ENCODE peak calls at places on chromosomes 6 and 20, in six cellular contexts. T is epithelial cell of prostate, J is breast epithelium, E is activated gamma-delta T cell treated with Interleukin-2 at 50 U/mL for 16 hours, M is GM13977, W is progenitor cell of endocrine pancreas. F is an unnamed sample.

GRCh38 chr6:92911301-92911700 is 508.1 kb downstream of the EPHA7 start:
- DNase-seq in T (no peak), J (no peak), E (no peak), M (no peak), W (no peak), F (no peak)

GRCh38 chr6:11428351-11428750 is 109.2 kb upstream of the TMEM170B start:
- DNase-seq in T (no peak), J (no peak), E (no peak), M (no peak), W (no peak), F (no peak)

GRCh38 chr20:51665543-51666118 is 102.6 kb downstream of the ATP9A start:
- DNase-seq in T (no peak), J (no peak), E (no peak), M (no peak), W (no peak), F (no peak)

GRCh38 chr6:42177514-42178364 is 4.6 kb downstream of the GUCA1A start:
- DNase-seq in T (no peak), J (no peak), E (peak), M (no peak), W (peak), F (no peak)

GRCh38 chr20:29086938-29087337 is 2170.5 kb upstream of the DEFB115 start:
- DNase-seq in T (no peak), J (no peak), E (no peak), M (no peak), W (no peak), F (no peak)

GRCh38 chr6:50653253-50653652 is 60.1 kb upstream of the TFAP2D start:
- DNase-seq in T (no peak), J (no peak), E (no peak), M (no peak), W (no peak), F (no peak)

GRCh38 chr6:8070718-8071117 is 6.5 kb upstream of the BLOC1S5 start:
- DNase-seq in T (no peak), J (no peak), E (no peak), M (no peak), W (no peak), F (no peak)

GRCh38 chr20:50308513-50309279 is 118.1 kb downstream of the CEBPB start:
- DNase-seq in T (no peak), J (peak), E (no peak), M (no peak), W (no peak), F (peak)

GRCh38 chr6:133432021-133432989 is 191.1 kb downstream of the EYA4 start:
- DNase-seq in T (no peak), J (no peak), E (no peak), M (no peak), W (no peak), F (no peak)

GRCh38 chr6:150005761-150006651 is 19.3 kb downstream of the RAET1L start:
- DNase-seq in T (no peak), J (no peak), E (no peak), M (no peak), W (peak), F (no peak)

GRCh38 chr6:85569323-85569722 is 24.3 kb downstream of the SNX14 start:
- DNase-seq in T (no peak), J (no peak), E (no peak), M (no peak), W (no peak), F (no peak)

GRCh38 chr6:42451595-42452170 is at the start of gene TRERF1:
- DNase-seq in T (no peak), J (no peak), E (peak), M (no peak), W (peak), F (peak)

GRCh38 chr6:78611886-78612480 is 255.4 kb upstream of the IRAK1BP1 start:
- DNase-seq in T (no peak), J (no peak), E (no peak), M (no peak), W (no peak), F (no peak)

GRCh38 chr6:113901482-113901881 is 44.3 kb downstream of the MARCKS start:
- DNase-seq in T (no peak), J (no peak), E (no peak), M (no peak), W (no peak), F (peak)

GRCh38 chr6:20757761-20758160 is 223.5 kb downstream of the CDKAL1 start:
- DNase-seq in T (no peak), J (no peak), E (no peak), M (no peak), W (no peak), F (peak)

GRCh38 chr6:33414592-33415271 is 3.2 kb downstream of the CUTA start:
- DNase-seq in T (no peak), J (no peak), E (no peak), M (no peak), W (no peak), F (no peak)

GRCh38 chr6:111552241-111552744 is 53.4 kb downstream of the TRAF3IP2 start:
- DNase-seq in T (peak), J (no peak), E (no peak), M (no peak), W (peak), F (peak)

GRCh38 chr6:107360476-107360875 is 98.9 kb downstream of the PDSS2 start:
- DNase-seq in T (no peak), J (no peak), E (no peak), M (no peak), W (no peak), F (no peak)

GRCh38 chr20:63979549-63980316 is at the start of gene SAMD10:
- DNase-seq in T (no peak), J (no peak), E (peak), M (peak), W (peak), F (no peak)

GRCh38 chr20:62214067-62214466 is 6.0 kb downstream of the HRH3 start:
- DNase-seq in T (no peak), J (no peak), E (no peak), M (no peak), W (no peak), F (no peak)

GRCh38 chr6:81999270-81999669 is 246.8 kb upstream of the TENT5A start:
- DNase-seq in T (no peak), J (no peak), E (no peak), M (no peak), W (no peak), F (no peak)

GRCh38 chr20:23200914-23201313 is 114.8 kb upstream of the CD93 start:
- DNase-seq in T (no peak), J (no peak), E (no peak), M (peak), W (peak), F (peak)

GRCh38 chr6:36752886-36753506 is 55.4 kb downstream of the RAB44 start:
- DNase-seq in T (no peak), J (no peak), E (no peak), M (no peak), W (no peak), F (no peak)

GRCh38 chr20:50409495-50409894 is 100.7 kb upstream of the PTPN1 start:
- DNase-seq in T (no peak), J (no peak), E (no peak), M (no peak), W (no peak), F (no peak)

GRCh38 chr6:166156942-166157341 is 10.7 kb downstream of the TBXT start:
- DNase-seq in T (no peak), J (no peak), E (no peak), M (no peak), W (no peak), F (peak)

GRCh38 chr6:144493035-144493910 is 208.1 kb downstream of the UTRN start:
- DNase-seq in T (no peak), J (no peak), E (no peak), M (no peak), W (no peak), F (no peak)

GRCh38 chr6:33578588-33579011 is 1.5 kb downstream of the BAK1 start:
- DNase-seq in T (no peak), J (no peak), E (peak), M (no peak), W (no peak), F (no peak)

GRCh38 chr6:14818422-14818884 is 427.4 kb upstream of the JARID2 start:
- DNase-seq in T (no peak), J (no peak), E (no peak), M (no peak), W (no peak), F (no peak)

GRCh38 chr6:130935978-130936377 is 108.8 kb downstream of the SMLR1 start:
- DNase-seq in T (no peak), J (no peak), E (no peak), M (no peak), W (no peak), F (no peak)

GRCh38 chr20:62364911-62365736 is 2.0 kb downstream of the LAMA5 start:
- DNase-seq in T (no peak), J (no peak), E (no peak), M (no peak), W (no peak), F (no peak)

GRCh38 chr6:145551164-145551563 is 184.2 kb downstream of the EPM2A start:
- DNase-seq in T (no peak), J (no peak), E (no peak), M (no peak), W (no peak), F (no peak)

GRCh38 chr20:55538261-55538908 is 466.9 kb downstream of the CBLN4 start:
- DNase-seq in T (no peak), J (no peak), E (no peak), M (no peak), W (no peak), F (no peak)

GRCh38 chr6:149566372-149567193 is at the start of gene GINM1:
- DNase-seq in T (no peak), J (peak), E (peak), M (peak), W (peak), F (peak)

GRCh38 chr6:96465321-96465903 is 56.2 kb upstream of the UFL1 start:
- DNase-seq in T (peak), J (no peak), E (no peak), M (no peak), W (no peak), F (no peak)

GRCh38 chr20:3980260-3981131 is 34.9 kb downstream of the RNF24 start:
- DNase-seq in T (no peak), J (no peak), E (no peak), M (peak), W (no peak), F (peak)

GRCh38 chr6:6806793-6807518 is 218.4 kb downstream of the LY86 start:
- DNase-seq in T (no peak), J (no peak), E (no peak), M (no peak), W (no peak), F (no peak)

GRCh38 chr6:52059821-52060220 is 27.6 kb downstream of the PKHD1 start:
- DNase-seq in T (no peak), J (no peak), E (no peak), M (no peak), W (no peak), F (no peak)

F was measured in brain microvascular endothelial cell.